ENCODE peak calls at places on chromosomes 11 and 22, in ten cellular contexts. J is heart right ventricle, O is AG04450, I is HCT116, P is MCF 10A, G is endothelial cell, M is esophagus squamous epithelium, Y is fibroblast of lung, T is A549, E is astrocyte of the spinal cord. W is an unnamed sample.

GRCh38 chr11:124535552-124536232 is 7.8 kb downstream of the OR8B12 start:
- DNase-seq in J (no peak), O (no peak), I (no peak), P (no peak), G (no peak), M (no peak), Y (peak; percentile 5), T (peak; percentile 11), E (no peak), W (no peak)

GRCh38 chr11:32426819-32427615 is 8.3 kb downstream of the WT1 start:
- DNase-seq in J (peak; percentile 87), O (no peak), I (no peak), P (no peak), G (peak; percentile 16), M (no peak), Y (no peak), T (no peak), E (no peak), W (no peak)

GRCh38 chr11:33000181-33000580 is 15.5 kb upstream of the DEPDC7 start:
- DNase-seq in J (no peak), O (peak; percentile 50), I (no peak), P (peak; percentile 50), G (no peak), M (no peak), Y (peak; percentile 90), T (no peak), E (peak; percentile 84), W (no peak)

GRCh38 chr22:29257751-29258181 is 10.0 kb downstream of the RHBDD3 start:
- DNase-seq in J (no peak), O (no peak), I (no peak), P (no peak), G (no peak), M (no peak), Y (no peak), T (no peak), E (no peak), W (no peak)

GRCh38 chr11:18749681-18750319 is 23.8 kb upstream of the IGSF22 start:
- DNase-seq in J (no peak), O (peak; percentile 29), I (no peak), P (peak; percentile 72), G (peak; percentile 54), M (no peak), Y (peak; percentile 80), T (peak; percentile 37), E (peak; percentile 65), W (peak; percentile 64)

GRCh38 chr11:66268210-66268952 is at the start of gene RAB1B:
- DNase-seq in J (peak; percentile 100), O (peak; percentile 98), I (peak; percentile 99), P (peak; percentile 100), G (peak; percentile 100), M (peak; percentile 95), Y (peak; percentile 96), T (peak; percentile 99), E (peak; percentile 100), W (peak; percentile 99)

GRCh38 chr11:71204748-71205664 is 47.4 kb downstream of the SHANK2 start:
- DNase-seq in J (no peak), O (no peak), I (no peak), P (no peak), G (no peak), M (no peak), Y (no peak), T (no peak), E (no peak), W (no peak)

GRCh38 chr22:39007177-39007576 is 6.9 kb upstream of the APOBEC3C start:
- DNase-seq in J (no peak), O (no peak), I (no peak), P (no peak), G (no peak), M (no peak), Y (no peak), T (no peak), E (no peak), W (no peak)

GRCh38 chr11:43835104-43835503 is 45.5 kb upstream of the ALKBH3 start:
- DNase-seq in J (no peak), O (no peak), I (no peak), P (no peak), G (no peak), M (no peak), Y (peak; percentile 25), T (no peak), E (peak; percentile 34), W (no peak)

GRCh38 chr11:17475666-17476316 is 854 bp downstream of the ABCC8 start:
- DNase-seq in J (no peak), O (no peak), I (no peak), P (no peak), G (peak; percentile 11), M (no peak), Y (no peak), T (no peak), E (no peak), W (no peak)

GRCh38 chr11:17471501-17471900 is 5.1 kb downstream of the ABCC8 start:
- DNase-seq in J (no peak), O (no peak), I (no peak), P (peak; percentile 39), G (no peak), M (no peak), Y (no peak), T (peak; percentile 17), E (no peak), W (no peak)

GRCh38 chr11:17472467-17472866 is 4.2 kb downstream of the ABCC8 start:
- DNase-seq in J (no peak), O (no peak), I (no peak), P (no peak), G (no peak), M (no peak), Y (no peak), T (no peak), E (no peak), W (no peak)

GRCh38 chr11:17469998-17470397 is 6.6 kb downstream of the ABCC8 start:
- DNase-seq in J (no peak), O (no peak), I (no peak), P (no peak), G (no peak), M (no peak), Y (no peak), T (no peak), E (no peak), W (no peak)

DNA sequence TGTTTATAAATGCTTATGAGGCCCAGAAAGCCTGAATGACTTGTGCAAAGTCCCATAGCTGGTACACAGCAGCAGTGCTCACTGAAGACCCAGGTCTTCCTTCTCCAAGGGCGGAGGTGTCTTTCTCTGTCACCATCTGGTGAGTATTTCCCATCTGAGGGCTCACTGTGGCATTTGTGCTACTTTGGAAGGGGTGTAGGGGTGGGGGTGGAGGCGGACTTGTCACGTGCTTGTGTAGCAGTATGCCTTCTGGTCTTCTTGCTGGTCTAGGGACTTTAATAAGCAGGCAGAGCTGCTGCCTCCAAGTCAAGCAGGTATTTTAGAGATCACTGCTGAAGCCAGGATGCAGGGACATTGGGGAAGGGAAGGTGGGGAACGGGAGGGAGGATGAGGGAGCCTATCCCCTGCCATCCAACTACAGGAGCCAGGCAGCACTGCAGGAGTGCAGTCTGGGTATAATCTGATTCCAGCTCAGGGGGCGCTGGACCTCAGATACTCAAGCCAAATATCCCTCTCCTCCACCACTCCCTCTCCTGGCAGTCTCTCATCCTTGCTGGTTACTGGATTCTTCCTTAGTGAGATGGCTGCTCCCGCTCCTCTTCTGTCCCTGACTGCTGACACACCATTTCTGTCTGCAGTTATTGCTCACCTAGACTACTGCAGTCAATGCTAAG is 3.4 kb downstream of the ABCC8 start:
- DNase-seq in J (no peak), O (no peak), I (peak; percentile 68), P (peak; percentile 45), G (peak; percentile 66), M (no peak), Y (no peak), T (peak; percentile 83), E (no peak), W (peak; percentile 57)
- TF ChIP-seq CTCF in J (no peak), O (peak; percentile 30), I (peak; percentile 98), P (no peak), G (no peak), M (no peak), Y (peak; percentile 25), T (peak; percentile 62), E (peak; percentile 1), W (peak; percentile 59)

GRCh38 chr11:46073632-46074031 is 47.6 kb downstream of the PHF21A start:
- DNase-seq in J (no peak), O (no peak), I (no peak), P (no peak), G (no peak), M (no peak), Y (no peak), T (no peak), E (no peak), W (no peak)

GRCh38 chr11:46075168-46075567 is 46.1 kb downstream of the PHF21A start:
- DNase-seq in J (no peak), O (peak; percentile 54), I (no peak), P (peak; percentile 84), G (no peak), M (no peak), Y (peak; percentile 77), T (no peak), E (peak; percentile 81), W (peak; percentile 7)

GRCh38 chr11:46079662-46080061 is 41.6 kb downstream of the PHF21A start:
- DNase-seq in J (no peak), O (no peak), I (no peak), P (no peak), G (no peak), M (no peak), Y (no peak), T (no peak), E (no peak), W (no peak)

GRCh38 chr11:46072172-46072964 is 48.9 kb downstream of the PHF21A start:
- DNase-seq in J (peak; percentile 10), O (no peak), I (no peak), P (no peak), G (no peak), M (no peak), Y (no peak), T (no peak), E (no peak), W (no peak)

GRCh38 chr11:46075928-46076327 is 45.3 kb downstream of the PHF21A start:
- DNase-seq in J (no peak), O (no peak), I (no peak), P (no peak), G (no peak), M (no peak), Y (no peak), T (peak; percentile 5), E (no peak), W (peak; percentile 1)
- TF ChIP-seq CTCF in J (no peak), O (peak; percentile 36), I (no peak), P (peak; percentile 14), G (no peak), M (peak; percentile 17), Y (peak; percentile 39), T (peak; percentile 23), E (peak; percentile 44), W (no peak)

GRCh38 chr11:63906585-63906984 is 10.4 kb downstream of the RCOR2 start:
- DNase-seq in J (no peak), O (no peak), I (no peak), P (no peak), G (peak; percentile 40), M (no peak), Y (no peak), T (no peak), E (no peak), W (peak; percentile 35)
- TF ChIP-seq CTCF in J (peak; percentile 36), O (peak; percentile 20), I (peak; percentile 4), P (peak; percentile 37), G (no peak), M (no peak), Y (peak; percentile 13), T (peak; percentile 40), E (peak; percentile 36), W (peak; percentile 43)

GRCh38 chr11:85826096-85826855 is 15.3 kb upstream of the SYTL2 start:
- DNase-seq in J (peak; percentile 37), O (no peak), I (no peak), P (peak; percentile 44), G (peak; percentile 39), M (no peak), Y (peak; percentile 38), T (peak; percentile 58), E (peak; percentile 39), W (peak; percentile 34)
- TF ChIP-seq CTCF in J (peak; percentile 59), O (peak; percentile 72), I (peak; percentile 47), P (peak; percentile 42), G (peak; percentile 35), M (peak; percentile 37), Y (peak; percentile 71), T (peak; percentile 60), E (peak; percentile 66), W (no peak)

W was measured in Calu3.